ENCODE peak calls at places on chromosomes 6 and 20, in seven cellular contexts. H, L, A, S, J, O and W are unnamed samples.

GRCh38 chr6:106804238-106805016 is 170.1 kb downstream of the CD24 start:
- DNase-seq in H (no peak), L (no peak), A (no peak), S (no peak), J (no peak), O (no peak), W (no peak)

GRCh38 chr6:45461486-45461885 is 83.8 kb upstream of the SUPT3H start:
- DNase-seq in H (no peak), L (no peak), A (no peak), S (no peak), J (no peak), O (no peak), W (no peak)

GRCh38 chr6:108661430-108661829 is 100.7 kb downstream of the FOXO3 start:
- DNase-seq in H (peak), L (no peak), A (no peak), S (no peak), J (peak), O (no peak), W (peak)

GRCh38 chr6:14804444-14805210 is 441.2 kb upstream of the JARID2 start:
- DNase-seq in H (peak), L (peak), A (peak), S (no peak), J (peak), O (no peak), W (peak)

GRCh38 chr20:54062812-54063280 is 7.5 kb downstream of the BCAS1 start:
- DNase-seq in H (peak), L (no peak), A (peak), S (no peak), J (peak), O (no peak), W (peak)

GRCh38 chr6:14316911-14317535 is 199.5 kb downstream of the CD83 start:
- DNase-seq in H (no peak), L (no peak), A (no peak), S (no peak), J (peak), O (no peak), W (peak)

GRCh38 chr20:22339091-22339881 is 245.1 kb downstream of the FOXA2 start:
- DNase-seq in H (peak), L (peak), A (no peak), S (peak), J (peak), O (no peak), W (peak)

GRCh38 chr6:27814665-27815424 is 97.4 kb downstream of the OR2B2 start:
- DNase-seq in H (peak), L (peak), A (peak), S (peak), J (peak), O (peak), W (peak)

GRCh38 chr20:25669826-25670422 is 26.7 kb downstream of the ZNF337 start:
- DNase-seq in H (peak), L (no peak), A (no peak), S (no peak), J (peak), O (no peak), W (peak)

GRCh38 chr20:25042531-25043498 is 15.1 kb downstream of the ACSS1 start:
- DNase-seq in H (no peak), L (no peak), A (peak), S (peak), J (no peak), O (no peak), W (no peak)

GRCh38 chr6:113901482-113901881 is 44.3 kb downstream of the MARCKS start:
- DNase-seq in H (peak), L (no peak), A (no peak), S (no peak), J (peak), O (no peak), W (no peak)

GRCh38 chr20:57717797-57718196 is 8.0 kb upstream of the PMEPA1 start:
- DNase-seq in H (no peak), L (no peak), A (no peak), S (no peak), J (peak), O (no peak), W (no peak)

GRCh38 chr6:76885861-76886301 is 577.4 kb downstream of the HTR1B start:
- DNase-seq in H (peak), L (no peak), A (no peak), S (no peak), J (no peak), O (no peak), W (no peak)

GRCh38 chr6:12637960-12638641 is 78.5 kb upstream of the PHACTR1 start:
- DNase-seq in H (peak), L (peak), A (no peak), S (peak), J (peak), O (no peak), W (peak)

GRCh38 chr20:44643596-44644383 is 7.7 kb downstream of the ADA start:
- DNase-seq in H (peak), L (peak), A (no peak), S (no peak), J (peak), O (peak), W (peak)

GRCh38 chr20:35344354-35344837 is 52.2 kb upstream of the FAM83C start:
- DNase-seq in H (peak), L (peak), A (no peak), S (no peak), J (peak), O (no peak), W (peak)

GRCh38 chr6:109053285-109053684 is 41.4 kb downstream of the SESN1 start:
- DNase-seq in H (no peak), L (no peak), A (no peak), S (no peak), J (no peak), O (no peak), W (no peak)

GRCh38 chr6:106547961-106548453 is 81.3 kb downstream of the RTN4IP1 start:
- DNase-seq in H (peak), L (no peak), A (no peak), S (no peak), J (no peak), O (no peak), W (peak)

GRCh38 chr6:16844183-16844582 is 82.9 kb upstream of the ATXN1 start:
- DNase-seq in H (no peak), L (no peak), A (no peak), S (no peak), J (no peak), O (no peak), W (no peak)

GRCh38 chr20:38863024-38863851 is 57.7 kb downstream of the PPP1R16B start:
- DNase-seq in H (no peak), L (no peak), A (no peak), S (peak), J (no peak), O (peak), W (no peak)

GRCh38 chr6:28988536-28989415 is 16.3 kb downstream of the ZNF311 start:
- DNase-seq in H (peak), L (no peak), A (no peak), S (peak), J (peak), O (peak), W (peak)